ENCODE peak calls at places on chromosomes 16 and 17, in six cellular contexts. W is left cardiac atrium; T is posterior cingulate gyrus; I is effector CD4-positive, alpha-beta T cell; H is stimulated activated CD8-positive, alpha-beta memory T cell treated with anti-CD3 and anti-CD28 coated beads, Interleukin-4, amount 100 ng/mL, for 4 hours; S is A549. Y is an unnamed sample.

GRCh38 chr17:58691701-58692238 is at the start of gene TEX14:
- DNase-seq in W (peak), T (no peak), I (no peak), H (no peak), S (no peak), Y (no peak)

GRCh38 chr17:10772425-10773380 is 31.2 kb downstream of the TMEM238L start:
- DNase-seq in W (no peak), T (no peak), I (no peak), H (peak), S (no peak), Y (no peak)

GRCh38 chr17:47716381-47716780 is 16.7 kb upstream of the TBX21 start:
- DNase-seq in W (no peak), T (no peak), I (no peak), H (no peak), S (no peak), Y (no peak)

GRCh38 chr17:2449486-2449885 is 48.6 kb upstream of the MNT start:
- DNase-seq in W (no peak), T (no peak), I (no peak), H (no peak), S (no peak), Y (peak)

GRCh38 chr17:17628388-17629008 is 37.0 kb upstream of the PEMT start:
- DNase-seq in W (no peak), T (no peak), I (no peak), H (peak), S (no peak), Y (no peak)

GRCh38 chr16:83652898-83653297 is 154.9 kb upstream of the HSBP1 start:
- DNase-seq in W (no peak), T (no peak), I (no peak), H (no peak), S (no peak), Y (no peak)

GRCh38 chr17:34259151-34259550 is 4.1 kb downstream of the CCL2 start:
- DNase-seq in W (no peak), T (no peak), I (no peak), H (no peak), S (no peak), Y (no peak)

GRCh38 chr17:5662409-5663150 is 78.3 kb upstream of the NLRP1 start:
- DNase-seq in W (no peak), T (no peak), I (no peak), H (no peak), S (no peak), Y (no peak)

GRCh38 chr16:24540575-24541240 is 1.3 kb downstream of the RBBP6 start:
- DNase-seq in W (no peak), T (no peak), I (peak), H (no peak), S (no peak), Y (no peak)

GRCh38 chr17:17792551-17793377 is 44.0 kb downstream of the SREBF1 start:
- DNase-seq in W (no peak), T (no peak), I (peak), H (no peak), S (no peak), Y (peak)

GRCh38 chr17:8152112-8152775 is at the start of gene PER1:
- DNase-seq in W (peak), T (peak), I (peak), H (peak), S (peak), Y (peak)

GRCh38 chr17:1154704-1155103 is 25.1 kb downstream of the ABR start:
- DNase-seq in W (peak), T (peak), I (no peak), H (no peak), S (no peak), Y (peak)

GRCh38 chr16:11149011-11149616 is 106.9 kb downstream of the SOCS1 start:
- DNase-seq in W (no peak), T (no peak), I (no peak), H (no peak), S (no peak), Y (no peak)

GRCh38 chr17:6506679-6507231 is 49.6 kb downstream of the PITPNM3 start:
- DNase-seq in W (peak), T (no peak), I (no peak), H (no peak), S (peak), Y (no peak)